ENCODE peak calls at places on chromosomes 3 and 15, in four cellular contexts. Y is IMR-90, U is A549, P is K562. K is an unnamed sample.

GRCh38 chr3:41424543-41425300 is 225.4 kb downstream of the CTNNB1 start:
- DNase-seq in Y (no peak), U (no peak), P (no peak), K (no peak)

GRCh38 chr15:36827824-36828223 is 248.4 kb downstream of the CDIN1 start:
- DNase-seq in Y (no peak), U (no peak), P (no peak), K (no peak)

GRCh38 chr15:53808058-53808703 is 48.7 kb upstream of the WDR72 start:
- DNase-seq in Y (no peak), U (no peak), P (peak; percentile 7), K (peak; percentile 12)

GRCh38 chr3:145704020-145704419 is 457.0 kb downstream of the PLOD2 start:
- DNase-seq in Y (no peak), U (peak; percentile 6), P (no peak), K (no peak)

GRCh38 chr3:50885491-50885890 is 210.8 kb downstream of the DOCK3 start:
- DNase-seq in Y (no peak), U (no peak), P (peak; percentile 6), K (peak; percentile 4)

GRCh38 chr15:33461671-33462070 is 150.9 kb downstream of the RYR3 start:
- DNase-seq in Y (no peak), U (no peak), P (no peak), K (no peak)

GRCh38 chr15:62549345-62549970 is 384.4 kb upstream of the C2CD4B start:
- DNase-seq in Y (peak; percentile 33), U (peak; percentile 76), P (peak; percentile 27), K (peak; percentile 41)

GRCh38 chr3:4736284-4736861 is 242.9 kb upstream of the BHLHE40 start:
- DNase-seq in Y (peak; percentile 50), U (no peak), P (no peak), K (no peak)

GRCh38 chr15:45489690-45490238 is 32.8 kb downstream of the SLC30A4 start:
- DNase-seq in Y (no peak), U (no peak), P (no peak), K (no peak)

GRCh38 chr15:85475317-85475701 is 94.9 kb downstream of the AKAP13 start:
- DNase-seq in Y (no peak), U (no peak), P (no peak), K (no peak)

GRCh38 chr3:179179979-179180758 is 32.0 kb downstream of the PIK3CA start:
- DNase-seq in Y (peak; percentile 44), U (no peak), P (no peak), K (no peak)

DNA sequence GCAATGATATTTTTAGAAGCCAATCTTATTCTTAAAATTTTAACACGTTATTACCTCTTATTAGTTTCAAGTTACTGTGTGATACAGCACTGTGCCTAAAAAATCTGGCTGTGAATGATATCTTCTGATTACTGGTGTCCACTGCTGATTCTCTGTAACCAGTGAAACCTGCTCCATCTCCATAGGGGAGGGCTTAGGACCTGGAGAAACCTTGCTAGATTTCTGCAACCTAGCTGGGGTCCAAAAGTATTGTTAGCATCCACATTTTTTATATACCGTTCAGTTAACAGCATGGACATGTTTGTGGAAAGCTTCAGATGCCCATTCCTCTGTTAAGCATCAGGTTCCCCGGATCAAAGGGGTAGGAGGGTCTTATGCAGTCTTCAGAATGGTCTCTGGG is 193.9 kb upstream of the TOPAZ1 start:
- DNase-seq in Y (no peak), U (no peak), P (no peak), K (no peak)
- TF ChIP-seq RCOR1 in Y (no peak), U (no peak), P (no peak), K (no peak)

GRCh38 chr3:13843351-13843750 is 36.5 kb downstream of the WNT7A start:
- DNase-seq in Y (no peak), U (no peak), P (no peak), K (no peak)

GRCh38 chr3:13845806-13846205 is 34.1 kb downstream of the WNT7A start:
- DNase-seq in Y (no peak), U (no peak), P (no peak), K (no peak)

GRCh38 chr3:13844911-13845310 is 35.0 kb downstream of the WNT7A start:
- DNase-seq in Y (no peak), U (no peak), P (no peak), K (no peak)

GRCh38 chr3:13846238-13846637 is 33.6 kb downstream of the WNT7A start:
- DNase-seq in Y (no peak), U (no peak), P (no peak), K (no peak)

DNA sequence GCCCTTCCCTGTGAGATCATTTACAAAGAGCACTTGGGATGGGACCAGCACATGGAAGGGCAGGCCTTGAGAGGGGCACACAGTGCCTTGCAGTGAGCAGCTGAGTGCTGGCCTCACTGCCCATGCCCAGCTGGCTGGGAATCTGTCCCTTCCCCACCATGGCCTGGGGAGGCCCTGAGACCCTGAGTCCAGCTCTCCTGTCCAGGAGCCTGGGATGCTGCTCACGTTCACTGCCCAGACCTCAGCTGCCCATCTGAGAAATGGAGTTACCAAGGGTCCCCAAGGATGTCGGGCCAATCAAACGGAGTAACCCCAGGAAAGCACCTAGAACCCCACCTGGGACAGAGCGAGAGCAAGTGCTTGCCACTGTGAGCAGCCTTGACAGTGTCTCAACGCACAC is 35.6 kb downstream of the WNT7A start:
- DNase-seq in Y (no peak), U (no peak), P (no peak), K (no peak)
- TF ChIP-seq RCOR1 in Y (no peak), U (no peak), P (no peak), K (no peak)

GRCh38 chr3:196472286-196472685 is 31.3 kb downstream of the RNF168 start:
- DNase-seq in Y (no peak), U (no peak), P (no peak), K (no peak)

GRCh38 chr3:196471551-196471950 is 32.0 kb downstream of the RNF168 start:
- DNase-seq in Y (peak; percentile 73), U (no peak), P (no peak), K (no peak)
- TF ChIP-seq RCOR1 in Y (no peak), U (no peak), P (no peak), K (no peak)

DNA sequence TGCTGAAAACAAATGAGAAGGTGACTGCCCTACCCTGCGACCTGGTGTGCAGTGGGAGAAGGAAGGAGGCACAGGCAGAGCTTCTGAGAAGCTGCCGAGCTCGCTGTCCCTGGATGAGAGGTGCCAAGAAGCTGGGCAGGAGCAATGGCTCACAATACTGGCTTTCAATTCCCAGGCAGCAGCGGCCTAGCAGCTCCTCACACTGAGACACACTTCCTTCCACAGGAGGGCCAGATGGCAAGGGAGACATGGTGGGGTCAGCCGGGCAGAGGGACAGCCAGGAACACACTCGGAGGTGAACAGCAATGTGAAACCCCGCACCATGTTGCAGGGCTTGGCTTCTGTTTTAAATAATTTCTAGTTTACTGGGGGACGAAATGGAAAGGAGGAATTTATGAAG is 314.6 kb downstream of the EPHB1 start:
- DNase-seq in Y (no peak), U (no peak), P (no peak), K (no peak)
- TF ChIP-seq RCOR1 in Y (no peak), U (no peak), P (no peak), K (no peak)

DNA sequence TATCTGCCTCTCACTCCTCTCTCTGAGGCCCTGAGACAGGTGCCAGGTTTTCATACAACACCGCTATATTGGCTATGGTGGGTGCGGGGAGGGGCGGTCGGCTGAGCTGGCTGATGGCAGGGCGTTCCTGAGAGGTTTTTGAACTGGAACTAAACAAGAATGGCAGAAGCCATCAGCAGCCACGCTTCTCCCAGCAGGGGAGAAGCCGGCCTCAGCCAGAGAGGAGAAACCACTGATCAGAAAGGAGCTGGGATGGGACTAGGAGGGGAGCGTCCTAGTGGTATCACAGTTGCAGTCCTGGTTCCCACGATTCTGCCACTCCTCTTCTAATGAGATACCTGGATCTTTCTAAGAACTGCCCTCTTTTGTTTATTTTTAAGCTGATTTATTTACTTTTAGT is 89.8 kb upstream of the PRR23E start:
- DNase-seq in Y (no peak), U (no peak), P (no peak), K (no peak)
- TF ChIP-seq RCOR1 in Y (no peak), U (no peak), P (no peak), K (no peak)

GRCh38 chr3:82643948-82644347 is 882.5 kb upstream of the GBE1 start:
- DNase-seq in Y (no peak), U (peak; percentile 26), P (no peak), K (peak; percentile 3)
- TF ChIP-seq RCOR1 in Y (no peak), U (no peak), P (no peak), K (no peak)

GRCh38 chr3:106342386-106342785 is 473.6 kb upstream of the CBLB start:
- DNase-seq in Y (no peak), U (no peak), P (no peak), K (no peak)
- TF ChIP-seq RCOR1 in Y (no peak), U (no peak), P (no peak), K (no peak)

GRCh38 chr15:93252780-93253179 is 163.8 kb upstream of the RGMA start:
- DNase-seq in Y (no peak), U (no peak), P (no peak), K (no peak)

GRCh38 chr15:93249599-93249998 is 160.6 kb upstream of the RGMA start:
- DNase-seq in Y (no peak), U (no peak), P (no peak), K (no peak)

GRCh38 chr15:93247466-93248121 is 158.6 kb upstream of the RGMA start:
- DNase-seq in Y (no peak), U (no peak), P (no peak), K (no peak)

GRCh38 chr15:93250905-93251304 is 161.9 kb upstream of the RGMA start:
- DNase-seq in Y (no peak), U (no peak), P (no peak), K (no peak)

DNA sequence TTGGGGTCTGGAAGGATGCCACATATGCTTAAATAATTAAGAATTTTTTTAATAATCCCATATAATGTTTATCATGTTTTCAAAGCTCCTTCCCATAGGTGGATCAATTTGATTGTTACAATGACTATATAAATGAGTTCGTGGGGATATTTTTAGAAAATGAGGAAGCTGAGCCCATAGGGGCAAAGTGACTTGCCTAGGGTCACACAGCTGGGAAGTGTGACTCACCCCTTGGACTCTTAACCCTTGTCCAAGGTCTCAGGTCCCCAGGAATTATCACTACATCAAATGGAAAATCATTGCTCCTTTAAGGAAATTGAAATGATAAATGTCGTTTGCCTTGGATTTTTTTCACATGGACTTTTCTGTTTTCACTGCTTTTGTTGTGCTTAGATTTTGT is 161.2 kb upstream of the RGMA start:
- DNase-seq in Y (no peak), U (no peak), P (no peak), K (no peak)
- TF ChIP-seq RCOR1 in Y (no peak), U (no peak), P (no peak), K (no peak)

GRCh38 chr15:90031231-90031791 is 30.2 kb downstream of the ZNF710 start:
- DNase-seq in Y (peak; percentile 11), U (no peak), P (no peak), K (no peak)
- TF ChIP-seq RCOR1 in Y (no peak), U (no peak), P (no peak), K (no peak)